ENCODE peak calls at places on chromosome 7, in ten cellular contexts. M, L, C, A, Z, Q, E, U, D and K are unnamed samples.

GRCh38 chr7:142539901-142540300 is 209.4 kb upstream of the PRSS1 start:
- DNase-seq in M (peak; percentile 82), Q (no peak), L (no peak), A (no peak), C (no peak), U (no peak), E (no peak), D (no peak), Z (peak; percentile 33), K (no peak)

GRCh38 chr7:37376386-37376785 is 72.3 kb downstream of the ELMO1 start:
- DNase-seq in A (no peak), D (no peak), L (no peak), C (no peak), U (no peak), M (no peak), Q (no peak), E (no peak), Z (no peak), K (no peak)

GRCh38 chr7:43735403-43735801 is 6.1 kb upstream of the COA1 start:
- DNase-seq in E (no peak), A (no peak), Q (no peak), Z (no peak), L (no peak), C (no peak), U (no peak), M (no peak), D (no peak), K (no peak)

GRCh38 chr7:152129682-152130081 is 104.2 kb downstream of the GALNT11 start:
- DNase-seq in A (no peak), D (no peak), C (no peak), M (no peak), L (no peak), Z (no peak), E (no peak), Q (no peak), U (no peak), K (no peak)

GRCh38 chr7:100574362-100575205 is 884 bp upstream of the SAP25 start:
- DNase-seq in C (no peak), E (no peak), L (no peak), D (no peak), M (no peak), Q (no peak), Z (no peak), A (no peak), U (no peak), K (no peak)

GRCh38 chr7:84722086-84722485 is 464.8 kb downstream of the SEMA3D start:
- DNase-seq in Z (peak; percentile 28), A (no peak), M (peak; percentile 71), L (no peak), U (no peak), E (no peak), D (no peak), Q (no peak), C (no peak), K (no peak)

GRCh38 chr7:149822353-149822943 is 15.7 kb upstream of the ZNF862 start:
- DNase-seq in Q (no peak), U (no peak), Z (no peak), C (peak; percentile 11), L (no peak), M (no peak), E (no peak), D (no peak), A (no peak), K (no peak)

GRCh38 chr7:69699949-69700715 is 101.9 kb downstream of the AUTS2 start:
- DNase-seq in D (no peak), L (no peak), U (no peak), E (no peak), A (no peak), Z (no peak), Q (no peak), C (no peak), M (no peak), K (no peak)

GRCh38 chr7:115782716-115783460 is 247.7 kb downstream of the TFEC start:
- DNase-seq in C (no peak), L (peak; percentile 13), Q (peak; percentile 77), E (no peak), U (no peak), Z (no peak), D (no peak), A (no peak), M (no peak), K (peak; percentile 57)

GRCh38 chr7:31107106-31108090 is 55.3 kb downstream of the ADCYAP1R1 start:
- DNase-seq in E (no peak), Q (no peak), C (no peak), L (no peak), M (no peak), Z (no peak), D (no peak), A (no peak), U (no peak), K (no peak)

GRCh38 chr7:12456506-12456905 is 52.8 kb upstream of the VWDE start:
- DNase-seq in Q (peak; percentile 43), A (no peak), Z (no peak), L (no peak), M (no peak), U (no peak), D (no peak), E (no peak), C (no peak), K (no peak)

GRCh38 chr7:44378744-44379143 is 53.4 kb upstream of the CAMK2B start:
- DNase-seq in Q (no peak), L (no peak), E (no peak), U (no peak), A (no peak), D (peak; percentile 81), M (peak; percentile 96), C (no peak), Z (peak; percentile 84), K (no peak)

GRCh38 chr7:120740348-120740747 is 117.6 kb downstream of the TSPAN12 start:
- DNase-seq in Q (peak; percentile 88), U (no peak), M (no peak), D (no peak), L (no peak), C (no peak), A (peak; percentile 35), E (no peak), Z (no peak), K (no peak)

GRCh38 chr7:134729895-134730294 is 49.5 kb upstream of the CALD1 start:
- DNase-seq in C (no peak), Z (no peak), E (no peak), U (no peak), L (no peak), A (no peak), Q (no peak), M (no peak), D (no peak), K (no peak)

GRCh38 chr7:104135760-104136558 is 71.9 kb downstream of the ORC5 start:
- DNase-seq in L (no peak), C (no peak), Q (no peak), U (no peak), Z (no peak), E (no peak), M (no peak), A (no peak), D (no peak), K (no peak)

GRCh38 chr7:21959387-21959776 is 13.7 kb upstream of the CDCA7L start:
- DNase-seq in Z (no peak), D (no peak), Q (no peak), U (no peak), L (no peak), E (no peak), C (no peak), M (no peak), A (no peak), K (no peak)

GRCh38 chr7:65975814-65976445 is 6.1 kb downstream of the GUSB start:
- DNase-seq in U (no peak), M (no peak), A (no peak), C (no peak), Q (no peak), D (no peak), L (no peak), E (no peak), Z (no peak), K (no peak)

GRCh38 chr7:1404881-1405548 is 54.3 kb downstream of the MICALL2 start:
- DNase-seq in E (no peak), L (no peak), A (no peak), Q (no peak), M (no peak), U (no peak), C (no peak), D (no peak), Z (no peak), K (no peak)

GRCh38 chr7:106313966-106314365 is 29.2 kb upstream of the NAMPT start:
- DNase-seq in Z (no peak), M (no peak), U (no peak), E (no peak), Q (no peak), C (no peak), A (no peak), D (no peak), L (no peak), K (no peak)

GRCh38 chr7:27704407-27705199 is 35.4 kb upstream of the TAX1BP1 start:
- DNase-seq in Q (no peak), U (no peak), E (no peak), M (no peak), A (no peak), D (no peak), Z (no peak), L (no peak), C (no peak), K (no peak)

GRCh38 chr7:1053816-1054370 is 9.5 kb downstream of the GPR146 start:
- DNase-seq in L (no peak), U (no peak), E (no peak), Z (no peak), Q (no peak), A (no peak), M (no peak), D (no peak), C (no peak), K (peak; percentile 64)

GRCh38 chr7:142890838-142891485 is 5.4 kb upstream of the TRPV6 start:
- DNase-seq in Q (no peak), D (no peak), E (no peak), Z (no peak), M (no peak), L (no peak), C (no peak), A (no peak), U (no peak), K (no peak)

GRCh38 chr7:111138196-111138569 is 47.3 kb downstream of the LRRN3 start:
- DNase-seq in M (peak; percentile 85), Q (no peak), C (no peak), Z (peak; percentile 14), L (no peak), D (no peak), U (peak; percentile 9), E (peak; percentile 11), A (no peak), K (no peak)

GRCh38 chr7:767941-768729 is 41.1 kb upstream of the PRKAR1B start:
- DNase-seq in E (no peak), C (no peak), U (no peak), L (no peak), D (no peak), M (no peak), Z (no peak), Q (peak; percentile 100), A (no peak), K (no peak)

GRCh38 chr7:121797283-121798037 is 75.5 kb upstream of the PTPRZ1 start:
- DNase-seq in L (no peak), A (no peak), C (no peak), Q (no peak), M (no peak), Z (no peak), D (no peak), U (peak; percentile 44), E (no peak), K (no peak)

GRCh38 chr7:51023547-51023946 is 240.9 kb upstream of the GRB10 start:
- DNase-seq in L (no peak), Z (no peak), A (no peak), Q (no peak), C (no peak), U (no peak), M (no peak), E (no peak), D (no peak), K (no peak)

GRCh38 chr7:66930341-66930740 is 9.3 kb downstream of the TMEM248 start:
- DNase-seq in A (no peak), L (peak; percentile 39), E (no peak), M (peak; percentile 40), C (no peak), U (no peak), Q (no peak), Z (no peak), D (peak; percentile 15), K (no peak)

GRCh38 chr7:132575336-132575986 is 809 bp downstream of the PLXNA4 start:
- DNase-seq in A (peak; percentile 22), U (peak; percentile 35), Q (peak; percentile 71), Z (peak; percentile 90), E (no peak), C (no peak), M (peak; percentile 47), D (no peak), L (peak; percentile 52), K (peak; percentile 63)